ENCODE peak calls at places on chromosomes 7 and 10, in eight cellular contexts. Y, Q, V, D, I, O, K and A are unnamed samples.

GRCh38 chr7:111813306-111813705 is 251.0 kb upstream of the IMMP2L start:
- DNase-seq in Q (no peak), Y (no peak), K (no peak), I (no peak), V (no peak), D (no peak), O (no peak), A (no peak)

GRCh38 chr10:35639651-35640311 is 2.3 kb downstream of the FZD8 start:
- DNase-seq in V (peak), Y (no peak), K (peak), I (no peak), Q (peak), D (no peak), O (peak), A (peak)

GRCh38 chr7:48144291-48144768 is 26.9 kb upstream of the ABCA13 start:
- DNase-seq in I (no peak), O (no peak), Q (no peak), Y (peak), D (no peak), K (no peak), V (no peak), A (peak)

GRCh38 chr7:125136755-125137547 is 207.3 kb upstream of the POT1 start:
- DNase-seq in K (peak), I (no peak), Y (no peak), O (peak), Q (no peak), D (no peak), V (no peak), A (peak)

GRCh38 chr7:149883452-149883861 is 9.7 kb downstream of the ATP6V0E2 start:
- DNase-seq in I (no peak), Y (peak), K (peak), V (peak), Q (peak), D (no peak), O (peak), A (peak)

GRCh38 chr10:79391231-79392019 is 44.2 kb downstream of the PPIF start:
- DNase-seq in O (peak), I (peak), Y (peak), D (peak), K (no peak), Q (peak), V (peak), A (no peak)

GRCh38 chr10:133247681-133248333 is 10.2 kb downstream of the VENTX start:
- DNase-seq in V (no peak), K (no peak), I (no peak), Q (no peak), O (no peak), Y (no peak), D (no peak), A (no peak)

GRCh38 chr7:109479388-109479787 is 909.7 kb downstream of the DNAJB9 start:
- DNase-seq in Y (no peak), Q (no peak), D (no peak), V (no peak), O (no peak), I (no peak), K (no peak), A (no peak)

GRCh38 chr10:127449491-127449890 is 99.6 kb upstream of the NPS start:
- DNase-seq in O (no peak), Y (no peak), V (no peak), D (no peak), I (no peak), K (no peak), Q (no peak), A (no peak)
- H3K4me3 ChIP-seq in O (no peak), Y (no peak), V (no peak), D (no peak), I (no peak), K (no peak), Q (no peak), A (no peak)

DNA sequence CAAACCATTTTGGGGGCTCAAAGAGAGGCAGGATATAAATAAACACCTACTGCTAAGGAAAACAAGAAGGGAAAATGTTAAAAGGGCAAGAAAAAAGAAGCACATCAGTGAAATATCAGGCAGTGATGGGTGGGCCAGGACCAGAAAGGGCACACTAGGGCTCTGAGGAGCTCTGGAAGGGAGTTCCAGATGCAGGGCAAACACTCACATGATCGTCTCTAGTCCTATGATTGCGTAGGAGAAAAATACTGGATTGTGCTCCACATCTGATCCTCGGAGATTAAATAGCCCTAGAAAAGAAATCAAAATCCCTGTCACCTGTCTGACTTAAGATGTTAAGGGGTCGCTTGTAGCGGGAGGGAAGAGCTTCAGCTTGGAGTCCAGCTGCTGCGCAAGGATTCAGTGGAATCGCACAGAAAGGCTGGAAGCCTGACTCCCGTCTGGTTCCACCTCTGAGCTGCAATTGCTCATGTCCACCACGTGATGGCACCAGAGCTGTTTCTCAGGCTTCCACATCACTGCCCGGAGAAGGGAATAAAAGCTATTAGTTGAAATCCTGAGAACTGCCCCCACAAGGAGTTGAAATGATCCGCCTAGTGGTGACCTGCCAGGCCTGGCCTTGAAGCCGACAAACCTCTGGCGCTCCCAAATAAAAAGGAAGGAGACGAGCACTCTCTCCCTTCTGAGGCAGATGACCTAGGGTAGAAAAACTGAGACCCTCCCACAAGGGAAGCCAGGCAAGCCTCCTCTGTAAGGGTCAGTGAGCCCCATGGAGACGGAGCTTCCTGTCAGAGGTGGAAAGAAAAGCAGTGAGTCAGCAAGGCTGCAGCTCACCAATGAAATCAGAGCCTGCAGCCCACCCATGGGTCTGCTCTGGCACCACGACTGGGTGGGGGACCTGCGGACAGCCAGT is 39.2 kb downstream of the XPNPEP1 start:
- DNase-seq in K (peak), O (peak), D (peak), Q (peak), Y (peak), V (peak), I (peak), A (peak)
- H3K4me3 ChIP-seq in K (no peak), O (peak), D (peak), Q (no peak), Y (no peak), V (no peak), I (no peak), A (no peak)

DNA sequence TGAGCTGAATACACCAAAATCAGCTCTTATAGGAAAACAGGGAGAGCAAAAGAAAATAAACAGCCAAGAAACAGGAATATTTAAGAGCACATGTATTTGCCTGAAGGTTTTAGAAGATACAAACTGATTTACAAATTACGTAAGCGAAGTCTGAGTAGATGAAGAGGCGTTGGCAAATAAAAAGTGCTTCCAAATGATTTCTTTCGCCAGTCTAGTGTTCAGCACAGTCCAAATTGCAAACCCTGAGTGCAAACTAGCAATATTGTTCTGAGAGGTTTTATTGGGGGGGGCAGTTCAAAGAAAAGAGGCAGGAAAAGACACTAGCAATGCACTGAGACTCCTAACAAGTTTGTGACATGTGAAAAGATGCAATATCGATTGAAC is 8.1 kb downstream of the PRKAG2 start:
- DNase-seq in Q (no peak), I (no peak), K (peak), Y (no peak), V (no peak), O (peak), D (no peak), A (no peak)
- H3K4me3 ChIP-seq in Q (no peak), I (no peak), K (no peak), Y (no peak), V (peak), O (no peak), D (peak), A (no peak)

GRCh38 chr10:59236064-59236697 is 59.7 kb downstream of the PHYHIPL start:
- DNase-seq in D (no peak), Y (no peak), O (no peak), Q (no peak), V (no peak), I (no peak), K (no peak), A (no peak)
- H3K4me3 ChIP-seq in D (no peak), Y (no peak), O (no peak), Q (no peak), V (no peak), I (no peak), K (no peak), A (no peak)